ENCODE peak calls at places on chromosomes 2 and 18, in six cellular contexts. M is nucleus accumbens; A is CD4-positive, CD25-positive, alpha-beta regulatory T cell; P is omental fat pad; W is AG04449; X is CD8-positive, alpha-beta memory T cell. Z is an unnamed sample.

GRCh38 chr2:204325468-204325867 is 219.8 kb upstream of the PARD3B start:
- DNase-seq in M (no peak), A (peak), P (no peak), W (peak), X (peak), Z (peak)

GRCh38 chr2:23053580-23053979 is 331.4 kb upstream of the KLHL29 start:
- DNase-seq in M (no peak), A (no peak), P (no peak), W (no peak), X (no peak), Z (no peak)

GRCh38 chr2:120712180-120712678 is 23.4 kb upstream of the GLI2 start:
- DNase-seq in M (no peak), A (no peak), P (no peak), W (no peak), X (no peak), Z (no peak)

GRCh38 chr2:119439574-119440500 is 8.2 kb downstream of the TMEM37 start:
- DNase-seq in M (no peak), A (no peak), P (no peak), W (no peak), X (no peak), Z (no peak)

GRCh38 chr2:120759543-120760331 is 24.1 kb downstream of the GLI2 start:
- DNase-seq in M (no peak), A (no peak), P (no peak), W (no peak), X (no peak), Z (no peak)

GRCh38 chr2:64177315-64177714 is 33.1 kb upstream of the PELI1 start:
- DNase-seq in M (no peak), A (no peak), P (no peak), W (no peak), X (no peak), Z (no peak)

GRCh38 chr2:24922556-24922955 is 2.5 kb upstream of the ADCY3 start:
- DNase-seq in M (no peak), A (no peak), P (no peak), W (no peak), X (no peak), Z (no peak)

GRCh38 chr2:41326801-41327200 is 721.0 kb upstream of the PKDCC start:
- DNase-seq in M (no peak), A (no peak), P (no peak), W (no peak), X (no peak), Z (no peak)

GRCh38 chr2:142989276-142990204 is 112.1 kb downstream of the KYNU start:
- DNase-seq in M (no peak), A (peak), P (no peak), W (no peak), X (peak), Z (no peak)

GRCh38 chr2:54258171-54258570 is 2.1 kb upstream of the TSPYL6 start:
- DNase-seq in M (no peak), A (no peak), P (no peak), W (peak), X (no peak), Z (no peak)

GRCh38 chr2:10174173-10174572 is 51.6 kb downstream of the RRM2 start:
- DNase-seq in M (no peak), A (no peak), P (no peak), W (no peak), X (no peak), Z (no peak)

GRCh38 chr2:27798948-27799645 is 27.6 kb downstream of the MRPL33 start:
- DNase-seq in M (peak), A (no peak), P (no peak), W (peak), X (no peak), Z (no peak)

GRCh38 chr2:240217431-240218301 is 77.2 kb upstream of the OTOS start:
- DNase-seq in M (no peak), A (no peak), P (no peak), W (no peak), X (no peak), Z (no peak)

GRCh38 chr18:8608795-8609673 is at the start of gene RAB12:
- DNase-seq in M (peak), A (peak), P (peak), W (no peak), X (peak), Z (peak)

GRCh38 chr2:128379021-128380005 is 60.6 kb upstream of the HS6ST1 start:
- DNase-seq in M (no peak), A (no peak), P (no peak), W (no peak), X (no peak), Z (no peak)

GRCh38 chr2:227079726-227080125 is 84.3 kb downstream of the COL4A4 start:
- DNase-seq in M (no peak), A (no peak), P (no peak), W (no peak), X (no peak), Z (no peak)

GRCh38 chr2:162521871-162522655 is 178.1 kb downstream of the GCA start:
- DNase-seq in M (no peak), A (no peak), P (no peak), W (no peak), X (no peak), Z (no peak)

GRCh38 chr2:9220201-9220600 is 13.6 kb downstream of the ASAP2 start:
- DNase-seq in M (no peak), A (no peak), P (no peak), W (no peak), X (no peak), Z (no peak)

GRCh38 chr2:239806758-239807434 is 218.2 kb downstream of the NDUFA10 start:
- DNase-seq in M (no peak), A (no peak), P (no peak), W (no peak), X (no peak), Z (no peak)

GRCh38 chr18:54388203-54389142 is 30.8 kb downstream of the C18orf54 start:
- DNase-seq in M (no peak), A (peak), P (no peak), W (peak), X (no peak), Z (no peak)

GRCh38 chr2:80303825-80304521 is 579 bp downstream of the LRRTM1 start:
- DNase-seq in M (no peak), A (no peak), P (no peak), W (no peak), X (no peak), Z (peak)

GRCh38 chr2:57549642-57550102 is 496.9 kb upstream of the VRK2 start:
- DNase-seq in M (no peak), A (peak), P (no peak), W (no peak), X (no peak), Z (no peak)

GRCh38 chr2:239751719-239752355 is 273.3 kb downstream of the NDUFA10 start:
- DNase-seq in M (no peak), A (peak), P (no peak), W (no peak), X (peak), Z (no peak)

Z was measured in anterior cingulate cortex.